ENCODE peak calls at places on chromosomes 6 and 20, in five cellular contexts. One of them, this sample, is unnamed.

GRCh38 chr6:151661928-151662327 is 145.6 kb upstream of the ESR1 start:
- DNase-seq in EL: no peak
- DNase-seq in heart right ventricle: no peak
- DNase-seq in activated T-cell treated with anti-CD3 and anti-CD28 coated beads, Interleukin-2, amount 50 U/mL, for 72 hours: no peak
- DNase-seq in cerebellum: no peak
- DNase-seq in this sample: no peak

GRCh38 chr6:143176090-143177021 is 115.7 kb downstream of the AIG1 start:
- DNase-seq in EL: peak; percentile 98
- DNase-seq in activated T-cell treated with anti-CD3 and anti-CD28 coated beads, Interleukin-2, amount 50 U/mL, for 72 hours: no peak
- DNase-seq in heart right ventricle: no peak
- DNase-seq in cerebellum: no peak
- DNase-seq in this sample: no peak

GRCh38 chr20:60085551-60086132 is 127.4 kb downstream of the CDH26 start:
- DNase-seq in heart right ventricle: no peak
- DNase-seq in EL: no peak
- DNase-seq in activated T-cell treated with anti-CD3 and anti-CD28 coated beads, Interleukin-2, amount 50 U/mL, for 72 hours: no peak
- DNase-seq in cerebellum: no peak
- DNase-seq in this sample: no peak

GRCh38 chr6:6631526-6632276 is 43.2 kb downstream of the LY86 start:
- DNase-seq in EL: peak; percentile 34
- DNase-seq in cerebellum: peak; percentile 61
- DNase-seq in heart right ventricle: no peak
- DNase-seq in activated T-cell treated with anti-CD3 and anti-CD28 coated beads, Interleukin-2, amount 50 U/mL, for 72 hours: no peak
- DNase-seq in this sample: no peak

GRCh38 chr6:35081426-35081851 is 59.7 kb downstream of the TCP11 start:
- DNase-seq in activated T-cell treated with anti-CD3 and anti-CD28 coated beads, Interleukin-2, amount 50 U/mL, for 72 hours: no peak
- DNase-seq in cerebellum: no peak
- DNase-seq in EL: no peak
- DNase-seq in heart right ventricle: no peak
- DNase-seq in this sample: no peak

GRCh38 chr6:132060591-132060990 is 109.4 kb upstream of the CCN2 start:
- DNase-seq in EL: peak; percentile 84
- DNase-seq in heart right ventricle: no peak
- DNase-seq in activated T-cell treated with anti-CD3 and anti-CD28 coated beads, Interleukin-2, amount 50 U/mL, for 72 hours: no peak
- DNase-seq in cerebellum: no peak
- DNase-seq in this sample: no peak

GRCh38 chr20:47320990-47321805 is 35.3 kb downstream of the ZMYND8 start:
- DNase-seq in cerebellum: no peak
- DNase-seq in heart right ventricle: no peak
- DNase-seq in EL: no peak
- DNase-seq in activated T-cell treated with anti-CD3 and anti-CD28 coated beads, Interleukin-2, amount 50 U/mL, for 72 hours: no peak
- DNase-seq in this sample: no peak

GRCh38 chr20:41998539-41999341 is 380.6 kb upstream of the CHD6 start:
- DNase-seq in heart right ventricle: no peak
- DNase-seq in activated T-cell treated with anti-CD3 and anti-CD28 coated beads, Interleukin-2, amount 50 U/mL, for 72 hours: no peak
- DNase-seq in cerebellum: no peak
- DNase-seq in EL: no peak
- DNase-seq in this sample: no peak

GRCh38 chr20:57476641-57477461 is 48.1 kb downstream of the CTCFL start:
- DNase-seq in EL: no peak
- DNase-seq in cerebellum: no peak
- DNase-seq in activated T-cell treated with anti-CD3 and anti-CD28 coated beads, Interleukin-2, amount 50 U/mL, for 72 hours: no peak
- DNase-seq in heart right ventricle: no peak
- DNase-seq in this sample: no peak

GRCh38 chr6:111086685-111087084 is 618 bp upstream of the SLC16A10 start:
- DNase-seq in cerebellum: no peak
- DNase-seq in heart right ventricle: no peak
- DNase-seq in EL: no peak
- DNase-seq in activated T-cell treated with anti-CD3 and anti-CD28 coated beads, Interleukin-2, amount 50 U/mL, for 72 hours: no peak
- DNase-seq in this sample: no peak

GRCh38 chr6:133997267-133997666 is 44.2 kb downstream of the TBPL1 start:
- DNase-seq in cerebellum: no peak
- DNase-seq in activated T-cell treated with anti-CD3 and anti-CD28 coated beads, Interleukin-2, amount 50 U/mL, for 72 hours: no peak
- DNase-seq in EL: no peak
- DNase-seq in heart right ventricle: no peak
- DNase-seq in this sample: no peak

GRCh38 chr6:131510094-131510493 is 62.9 kb upstream of the ARG1 start:
- DNase-seq in activated T-cell treated with anti-CD3 and anti-CD28 coated beads, Interleukin-2, amount 50 U/mL, for 72 hours: no peak
- DNase-seq in heart right ventricle: no peak
- DNase-seq in cerebellum: no peak
- DNase-seq in EL: no peak
- DNase-seq in this sample: peak; percentile 16

GRCh38 chr20:768426-768978 is at the start of gene SLC52A3:
- DNase-seq in EL: no peak
- DNase-seq in activated T-cell treated with anti-CD3 and anti-CD28 coated beads, Interleukin-2, amount 50 U/mL, for 72 hours: no peak
- DNase-seq in cerebellum: no peak
- DNase-seq in heart right ventricle: peak; percentile 76
- DNase-seq in this sample: no peak

GRCh38 chr20:34389206-34389953 is 26.3 kb downstream of the ITCH start:
- DNase-seq in cerebellum: no peak
- DNase-seq in activated T-cell treated with anti-CD3 and anti-CD28 coated beads, Interleukin-2, amount 50 U/mL, for 72 hours: no peak
- DNase-seq in heart right ventricle: no peak
- DNase-seq in EL: peak; percentile 33
- DNase-seq in this sample: no peak

GRCh38 chr6:26342106-26342999 is 22.6 kb upstream of the BTN3A2 start:
- DNase-seq in activated T-cell treated with anti-CD3 and anti-CD28 coated beads, Interleukin-2, amount 50 U/mL, for 72 hours: peak; percentile 52
- DNase-seq in cerebellum: no peak
- DNase-seq in EL: peak; percentile 80
- DNase-seq in heart right ventricle: no peak
- DNase-seq in this sample: peak; percentile 30

GRCh38 chr20:56393133-56393472 is 658 bp downstream of the CSTF1 start:
- DNase-seq in heart right ventricle: no peak
- DNase-seq in EL: no peak
- DNase-seq in activated T-cell treated with anti-CD3 and anti-CD28 coated beads, Interleukin-2, amount 50 U/mL, for 72 hours: no peak
- DNase-seq in cerebellum: peak; percentile 15
- DNase-seq in this sample: no peak

GRCh38 chr6:91428953-91429560 is 842.2 kb upstream of the MAP3K7 start:
- DNase-seq in heart right ventricle: no peak
- DNase-seq in cerebellum: no peak
- DNase-seq in activated T-cell treated with anti-CD3 and anti-CD28 coated beads, Interleukin-2, amount 50 U/mL, for 72 hours: no peak
- DNase-seq in EL: no peak
- DNase-seq in this sample: no peak

GRCh38 chr6:30625511-30625910 is 1.2 kb upstream of the ATAT1 start:
- DNase-seq in EL: no peak
- DNase-seq in heart right ventricle: no peak
- DNase-seq in activated T-cell treated with anti-CD3 and anti-CD28 coated beads, Interleukin-2, amount 50 U/mL, for 72 hours: no peak
- DNase-seq in cerebellum: no peak
- DNase-seq in this sample: no peak

GRCh38 chr6:90027004-90027403 is 132.7 kb downstream of the GJA10 start:
- DNase-seq in activated T-cell treated with anti-CD3 and anti-CD28 coated beads, Interleukin-2, amount 50 U/mL, for 72 hours: no peak
- DNase-seq in heart right ventricle: no peak
- DNase-seq in cerebellum: no peak
- DNase-seq in EL: no peak
- DNase-seq in this sample: no peak

GRCh38 chr6:159217595-159218275 is 48.5 kb downstream of the FNDC1 start:
- DNase-seq in cerebellum: peak; percentile 36
- DNase-seq in EL: peak; percentile 31
- DNase-seq in activated T-cell treated with anti-CD3 and anti-CD28 coated beads, Interleukin-2, amount 50 U/mL, for 72 hours: peak; percentile 7
- DNase-seq in heart right ventricle: no peak
- DNase-seq in this sample: peak; percentile 61

GRCh38 chr20:62501801-62502495 is 26.2 kb upstream of the GATA5 start:
- DNase-seq in cerebellum: no peak
- DNase-seq in EL: peak; percentile 67
- DNase-seq in activated T-cell treated with anti-CD3 and anti-CD28 coated beads, Interleukin-2, amount 50 U/mL, for 72 hours: peak; percentile 88
- DNase-seq in heart right ventricle: no peak
- DNase-seq in this sample: peak; percentile 78

GRCh38 chr6:117414770-117415169 is 11.0 kb downstream of the ROS1 start:
- DNase-seq in cerebellum: no peak
- DNase-seq in EL: peak; percentile 52
- DNase-seq in heart right ventricle: no peak
- DNase-seq in activated T-cell treated with anti-CD3 and anti-CD28 coated beads, Interleukin-2, amount 50 U/mL, for 72 hours: no peak
- DNase-seq in this sample: no peak

GRCh38 chr6:19268718-19269117 is 568.5 kb upstream of the ID4 start:
- DNase-seq in EL: no peak
- DNase-seq in cerebellum: no peak
- DNase-seq in heart right ventricle: no peak
- DNase-seq in activated T-cell treated with anti-CD3 and anti-CD28 coated beads, Interleukin-2, amount 50 U/mL, for 72 hours: no peak
- DNase-seq in this sample: no peak

GRCh38 chr6:56188429-56188828 is 59.0 kb downstream of the COL21A1 start:
- DNase-seq in activated T-cell treated with anti-CD3 and anti-CD28 coated beads, Interleukin-2, amount 50 U/mL, for 72 hours: no peak
- DNase-seq in cerebellum: no peak
- DNase-seq in heart right ventricle: no peak
- DNase-seq in EL: no peak
- DNase-seq in this sample: no peak

GRCh38 chr6:8888468-8888867 is 453.1 kb upstream of the SLC35B3 start:
- DNase-seq in EL: peak; percentile 18
- DNase-seq in heart right ventricle: no peak
- DNase-seq in cerebellum: no peak
- DNase-seq in activated T-cell treated with anti-CD3 and anti-CD28 coated beads, Interleukin-2, amount 50 U/mL, for 72 hours: no peak
- DNase-seq in this sample: peak; percentile 25

GRCh38 chr20:38536310-38536709 is 44.7 kb upstream of the ADIG start:
- DNase-seq in cerebellum: no peak
- DNase-seq in activated T-cell treated with anti-CD3 and anti-CD28 coated beads, Interleukin-2, amount 50 U/mL, for 72 hours: no peak
- DNase-seq in EL: peak; percentile 36
- DNase-seq in heart right ventricle: no peak
- DNase-seq in this sample: no peak

GRCh38 chr6:43982084-43982625 is 145.1 kb downstream of the MRPL14 start:
- DNase-seq in cerebellum: no peak
- DNase-seq in EL: no peak
- DNase-seq in activated T-cell treated with anti-CD3 and anti-CD28 coated beads, Interleukin-2, amount 50 U/mL, for 72 hours: no peak
- DNase-seq in heart right ventricle: no peak
- DNase-seq in this sample: no peak

GRCh38 chr6:83354747-83355146 is 76.1 kb downstream of the ME1 start:
- DNase-seq in cerebellum: no peak
- DNase-seq in activated T-cell treated with anti-CD3 and anti-CD28 coated beads, Interleukin-2, amount 50 U/mL, for 72 hours: no peak
- DNase-seq in heart right ventricle: no peak
- DNase-seq in EL: no peak
- DNase-seq in this sample: no peak